ENCODE peak calls at places on chromosome 7, in seven cellular contexts. Z, W, M, D, Q, L and G are unnamed samples.

GRCh38 chr7:102122026-102122425 is 164.6 kb upstream of the SH2B2 start:
- DNase-seq in Z (peak; percentile 61), W (no peak), M (peak; percentile 60), D (no peak), Q (no peak), L (no peak), G (peak; percentile 29)

GRCh38 chr7:158495780-158496179 is 91.8 kb downstream of the PTPRN2 start:
- DNase-seq in Z (no peak), W (no peak), M (no peak), D (no peak), Q (no peak), L (no peak), G (peak; percentile 4)

GRCh38 chr7:46233585-46234329 is 312.7 kb upstream of the IGFBP3 start:
- DNase-seq in Z (no peak), W (no peak), M (no peak), D (no peak), Q (no peak), L (no peak), G (no peak)

GRCh38 chr7:129889133-129889854 is 63.5 kb downstream of the UBE2H start:
- DNase-seq in Z (peak; percentile 17), W (no peak), M (no peak), D (no peak), Q (no peak), L (no peak), G (no peak)

GRCh38 chr7:154911411-154911810 is 91.5 kb downstream of the PAXIP1 start:
- DNase-seq in Z (no peak), W (no peak), M (no peak), D (no peak), Q (no peak), L (no peak), G (no peak)

GRCh38 chr7:3032256-3032655 is 11.4 kb downstream of the CARD11 start:
- DNase-seq in Z (no peak), W (no peak), M (no peak), D (no peak), Q (no peak), L (no peak), G (no peak)

GRCh38 chr7:3585826-3586225 is 284.8 kb downstream of the SDK1 start:
- DNase-seq in Z (no peak), W (no peak), M (no peak), D (no peak), Q (no peak), L (no peak), G (no peak)

GRCh38 chr7:159015081-159015893 is 129.4 kb downstream of the VIPR2 start:
- DNase-seq in Z (no peak), W (peak; percentile 95), M (no peak), D (no peak), Q (no peak), L (no peak), G (no peak)

GRCh38 chr7:133941496-133941895 is 185.6 kb upstream of the LRGUK start:
- DNase-seq in Z (peak; percentile 74), W (no peak), M (no peak), D (no peak), Q (no peak), L (no peak), G (peak; percentile 24)

GRCh38 chr7:115864082-115864481 is 166.5 kb downstream of the TFEC start:
- DNase-seq in Z (no peak), W (no peak), M (peak; percentile 3), D (no peak), Q (no peak), L (no peak), G (no peak)

GRCh38 chr7:73313521-73313906 is 4.9 kb upstream of the NSUN5 start:
- DNase-seq in Z (no peak), W (no peak), M (no peak), D (no peak), Q (no peak), L (no peak), G (no peak)

GRCh38 chr7:86733783-86734182 is 90.1 kb downstream of the GRM3 start:
- DNase-seq in Z (peak; percentile 0), W (no peak), M (peak; percentile 20), D (no peak), Q (no peak), L (no peak), G (peak; percentile 8)

GRCh38 chr7:129354428-129355157 is 79.6 kb upstream of the STRIP2 start:
- DNase-seq in Z (no peak), W (no peak), M (no peak), D (no peak), Q (no peak), L (no peak), G (no peak)

GRCh38 chr7:42107484-42107883 is 129.5 kb downstream of the GLI3 start:
- DNase-seq in Z (no peak), W (no peak), M (no peak), D (no peak), Q (no peak), L (no peak), G (peak; percentile 36)

GRCh38 chr7:27179030-27179429 is 4.9 kb upstream of the HOXA10 start:
- DNase-seq in Z (no peak), W (no peak), M (no peak), D (no peak), Q (no peak), L (no peak), G (no peak)

GRCh38 chr7:150965273-150965830 is 12.8 kb downstream of the KCNH2 start:
- DNase-seq in Z (no peak), W (no peak), M (no peak), D (no peak), Q (no peak), L (no peak), G (no peak)

GRCh38 chr7:55464422-55464821 is 99.3 kb downstream of the LANCL2 start:
- DNase-seq in Z (peak; percentile 40), W (no peak), M (no peak), D (no peak), Q (no peak), L (no peak), G (peak; percentile 19)

GRCh38 chr7:24951441-24951840 is 28.5 kb downstream of the OSBPL3 start:
- DNase-seq in Z (no peak), W (no peak), M (no peak), D (no peak), Q (no peak), L (no peak), G (no peak)

GRCh38 chr7:50782376-50783208 is at the start of gene GRB10:
- DNase-seq in Z (peak; percentile 20), W (peak; percentile 63), M (no peak), D (peak; percentile 86), Q (no peak), L (no peak), G (no peak)

GRCh38 chr7:30027915-30028748 is at the start of gene PLEKHA8:
- DNase-seq in Z (peak; percentile 79), W (peak; percentile 87), M (peak; percentile 87), D (peak; percentile 88), Q (peak; percentile 69), L (peak; percentile 83), G (peak; percentile 91)

GRCh38 chr7:112495156-112495788 is 14.5 kb downstream of the LSMEM1 start:
- DNase-seq in Z (no peak), W (no peak), M (no peak), D (no peak), Q (no peak), L (no peak), G (peak; percentile 19)

GRCh38 chr7:47795631-47796030 is 152.6 kb downstream of the PKD1L1 start:
- DNase-seq in Z (peak; percentile 96), W (no peak), M (no peak), D (no peak), Q (no peak), L (no peak), G (no peak)

GRCh38 chr7:87875151-87876039 is 765 bp downstream of the SLC25A40 start:
- DNase-seq in Z (peak; percentile 2), W (no peak), M (peak; percentile 78), D (no peak), Q (no peak), L (no peak), G (peak; percentile 18)

GRCh38 chr7:2802082-2802481 is 42.0 kb downstream of the GNA12 start:
- DNase-seq in Z (peak; percentile 70), W (no peak), M (no peak), D (no peak), Q (no peak), L (no peak), G (peak; percentile 41)

GRCh38 chr7:18958627-18959026 is 158.8 kb downstream of the TWIST1 start:
- DNase-seq in Z (peak; percentile 85), W (no peak), M (no peak), D (no peak), Q (no peak), L (no peak), G (peak; percentile 35)

GRCh38 chr7:116740758-116741462 is 68.9 kb downstream of the MET start:
- DNase-seq in Z (no peak), W (no peak), M (no peak), D (no peak), Q (no peak), L (no peak), G (peak; percentile 81)

GRCh38 chr7:99001482-99002145 is 123.3 kb downstream of the TRRAP start:
- DNase-seq in Z (no peak), W (no peak), M (no peak), D (no peak), Q (no peak), L (no peak), G (no peak)

GRCh38 chr7:108448777-108449576 is 7.3 kb downstream of the NRCAM start:
- DNase-seq in Z (no peak), W (no peak), M (no peak), D (no peak), Q (no peak), L (no peak), G (no peak)

GRCh38 chr7:119197872-119198527 is 973.5 kb downstream of the ANKRD7 start:
- DNase-seq in Z (peak; percentile 31), W (no peak), M (peak; percentile 71), D (no peak), Q (peak; percentile 0), L (no peak), G (peak; percentile 82)

GRCh38 chr7:149720372-149721083 is 52.9 kb downstream of the ZNF467 start:
- DNase-seq in Z (no peak), W (no peak), M (no peak), D (peak; percentile 71), Q (no peak), L (no peak), G (no peak)

GRCh38 chr7:32890010-32890552 is 1.5 kb downstream of the KBTBD2 start:
- DNase-seq in Z (peak; percentile 52), W (no peak), M (peak; percentile 66), D (no peak), Q (no peak), L (no peak), G (peak; percentile 34)

GRCh38 chr7:28988818-28989595 is 30.9 kb upstream of the TRIL start:
- DNase-seq in Z (peak; percentile 93), W (no peak), M (no peak), D (no peak), Q (no peak), L (no peak), G (peak; percentile 94)

GRCh38 chr7:88789480-88790064 is 6.0 kb downstream of the TEX47 start:
- DNase-seq in Z (peak; percentile 2), W (no peak), M (peak; percentile 68), D (no peak), Q (no peak), L (no peak), G (peak; percentile 44)

GRCh38 chr7:12067156-12067831 is 143.8 kb upstream of the TMEM106B start:
- DNase-seq in Z (peak; percentile 66), W (no peak), M (peak; percentile 78), D (peak; percentile 3), Q (peak; percentile 0), L (peak; percentile 44), G (peak; percentile 67)

GRCh38 chr7:137984181-137985041 is 17.5 kb downstream of the CREB3L2 start:
- DNase-seq in Z (no peak), W (no peak), M (no peak), D (no peak), Q (no peak), L (no peak), G (no peak)

GRCh38 chr7:8387551-8388256 is 45.7 kb upstream of the NXPH1 start:
- DNase-seq in Z (no peak), W (no peak), M (no peak), D (peak; percentile 43), Q (no peak), L (no peak), G (no peak)

GRCh38 chr7:134462337-134462925 is 3.5 kb upstream of the AKR1B1 start:
- DNase-seq in Z (peak; percentile 87), W (no peak), M (no peak), D (no peak), Q (no peak), L (no peak), G (peak; percentile 46)